ENCODE peak calls at places on chromosomes 11 and 22, in ten cellular contexts. H is CD8-positive, alpha-beta T cell; E is colonic mucosa; K is uterus; X is psoas muscle; P is mammary epithelial cell; D is effector memory CD4-positive, alpha-beta T cell; C is cardiac muscle cell; U is tibial artery; I is thoracic aorta. F is an unnamed sample.

GRCh38 chr11:108752297-108752751 is 87.5 kb downstream of the DDX10 start:
- DNase-seq in H (no peak), E (no peak), K (no peak), X (no peak), P (peak; percentile 7), D (no peak), C (no peak), U (no peak), I (no peak), F (no peak)

GRCh38 chr11:73100578-73100977 is 41.5 kb downstream of the FCHSD2 start:
- DNase-seq in H (no peak), E (no peak), K (no peak), X (no peak), P (no peak), D (no peak), C (no peak), U (no peak), I (no peak), F (no peak)

GRCh38 chr11:115391598-115391997 is 112.6 kb downstream of the CADM1 start:
- DNase-seq in H (no peak), E (no peak), K (no peak), X (no peak), P (no peak), D (no peak), C (peak; percentile 70), U (no peak), I (no peak), F (no peak)

GRCh38 chr11:111463276-111463675 is 48.9 kb downstream of the BTG4 start:
- DNase-seq in H (no peak), E (no peak), K (no peak), X (no peak), P (no peak), D (no peak), C (no peak), U (no peak), I (no peak), F (no peak)

GRCh38 chr11:57071829-57072228 is 83.1 kb downstream of the OR5AK2 start:
- DNase-seq in H (no peak), E (no peak), K (no peak), X (no peak), P (peak; percentile 13), D (no peak), C (no peak), U (no peak), I (no peak), F (peak; percentile 3)

GRCh38 chr11:117239295-117239694 is 6.8 kb downstream of the RNF214 start:
- DNase-seq in H (no peak), E (no peak), K (no peak), X (no peak), P (peak; percentile 78), D (no peak), C (no peak), U (no peak), I (no peak), F (peak; percentile 55)

GRCh38 chr11:114925591-114925990 is 247.3 kb downstream of the NXPE2 start:
- DNase-seq in H (no peak), E (no peak), K (no peak), X (no peak), P (no peak), D (no peak), C (no peak), U (no peak), I (no peak), F (peak; percentile 14)

GRCh38 chr11:29159552-29160465 is 857.0 kb downstream of the KCNA4 start:
- DNase-seq in H (no peak), E (peak; percentile 37), K (no peak), X (no peak), P (peak; percentile 55), D (no peak), C (peak; percentile 76), U (no peak), I (no peak), F (peak; percentile 67)

GRCh38 chr22:42646569-42647525 is 2.3 kb downstream of the CYB5R3 start:
- DNase-seq in H (no peak), E (peak; percentile 73), K (no peak), X (no peak), P (no peak), D (no peak), C (peak; percentile 49), U (no peak), I (no peak), F (peak; percentile 80)

GRCh38 chr11:10019906-10020682 is 273.9 kb downstream of the SBF2 start:
- DNase-seq in H (no peak), E (peak; percentile 64), K (no peak), X (no peak), P (no peak), D (no peak), C (peak; percentile 28), U (peak; percentile 22), I (no peak), F (no peak)

GRCh38 chr22:41578818-41579217 is 10.8 kb downstream of the PMM1 start:
- DNase-seq in H (no peak), E (no peak), K (no peak), X (no peak), P (no peak), D (no peak), C (no peak), U (no peak), I (no peak), F (no peak)
- H3K4me3 ChIP-seq in H (no peak overlapping the region), E (no peak overlapping the region), K (no peak overlapping the region), X (no peak overlapping the region), P (no peak overlapping the region), D (no peak overlapping the region), C (no peak overlapping the region), U (no peak overlapping the region), I (no peak overlapping the region), F (no peak overlapping the region)

GRCh38 chr11:54946429-54946828 is 239.8 kb downstream of the OR4A5 start:
- DNase-seq in H (no peak), E (no peak), K (no peak), X (no peak), P (no peak), D (no peak), C (no peak), U (no peak), I (no peak), F (no peak)

GRCh38 chr11:54944211-54944610 is 237.6 kb downstream of the OR4A5 start:
- DNase-seq in H (no peak), E (no peak), K (no peak), X (no peak), P (no peak), D (no peak), C (no peak), U (no peak), I (no peak), F (no peak)
- H3K9me3 ChIP-seq in H (no peaks in the 10 kb centered on the region), E (no peaks in the 10 kb centered on the region), K (peaks cover 11% of the 10 kb centered on the region), X (peaks cover 43% of the 10 kb centered on the region), P (peaks cover 26% of the 10 kb centered on the region), D (no peaks in the 10 kb centered on the region), C (no peaks in the 10 kb centered on the region), U (peaks cover 44% of the 10 kb centered on the region), I (peaks cover 14% of the 10 kb centered on the region), F (peaks cover 19% of the 10 kb centered on the region)

GRCh38 chr22:37981282-37982011 is 2.9 kb downstream of the SOX10 start:
- DNase-seq in H (no peak), E (peak; percentile 53), K (no peak), X (no peak), P (no peak), D (no peak), C (no peak), U (no peak), I (no peak), F (no peak)
- H3K4me3 ChIP-seq in H (no peak overlapping the region), E (no peak overlapping the region), K (no peak overlapping the region), X (no peak overlapping the region), P (no peak overlapping the region), D (no peak overlapping the region), C (no peak overlapping the region), U (no peak overlapping the region), I (no peak overlapping the region), F (no peak overlapping the region)

DNA sequence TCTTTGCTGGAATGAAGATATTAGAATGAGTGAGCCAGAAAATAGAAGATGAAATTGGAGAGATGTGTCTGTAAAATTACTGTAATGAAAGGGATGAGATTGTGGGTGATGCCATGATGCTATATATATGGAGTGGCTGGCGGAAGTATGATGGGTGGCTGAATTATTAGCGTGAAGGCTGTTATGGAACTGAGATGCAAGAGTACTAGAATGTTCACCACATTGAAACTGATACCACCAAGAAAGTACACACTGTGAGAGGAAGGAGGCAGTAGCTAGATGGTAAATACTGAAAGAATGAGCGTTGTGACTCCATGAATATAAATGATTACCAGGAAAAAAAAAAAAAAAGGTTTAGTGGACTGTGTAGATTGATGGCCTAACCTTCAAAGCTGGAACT is 411.9 kb downstream of the CNTN5 start:
- DNase-seq in H (no peak), E (no peak), K (no peak), X (no peak), P (no peak), D (no peak), C (no peak), U (no peak), I (no peak), F (no peak)
- H3K9me3 ChIP-seq in H (no peaks in the 10 kb centered on the region), E (no peaks in the 10 kb centered on the region), K (no peaks in the 10 kb centered on the region), X (no peaks in the 10 kb centered on the region), P (no peaks in the 10 kb centered on the region), D (no peaks in the 10 kb centered on the region), C (no peaks in the 10 kb centered on the region), U (no peaks in the 10 kb centered on the region), I (no peaks in the 10 kb centered on the region), F (no peaks in the 10 kb centered on the region)

GRCh38 chr22:30308518-30309230 is 18.1 kb downstream of the TBC1D10A start:
- DNase-seq in H (no peak), E (no peak), K (peak; percentile 48), X (no peak), P (peak; percentile 58), D (no peak), C (no peak), U (no peak), I (no peak), F (peak; percentile 40)
- H3K4me3 ChIP-seq in H (peak overlapping the region; percentile 14), E (no peak overlapping the region), K (no peak overlapping the region), X (no peak overlapping the region), P (no peak overlapping the region), D (no peak overlapping the region), C (no peak overlapping the region), U (no peak overlapping the region), I (no peak overlapping the region), F (no peak overlapping the region)

GRCh38 chr22:49604732-49605302 is 222.9 kb downstream of the BRD1 start:
- DNase-seq in H (no peak), E (no peak), K (no peak), X (no peak), P (no peak), D (no peak), C (no peak), U (no peak), I (no peak), F (no peak)
- H3K9me3 ChIP-seq in H (peaks cover 5% of the 10 kb centered on the region), E (no peaks in the 10 kb centered on the region), K (no peaks in the 10 kb centered on the region), X (peaks cover 7% of the 10 kb centered on the region), P (peaks cover 39% of the 10 kb centered on the region), D (no peaks in the 10 kb centered on the region), C (no peaks in the 10 kb centered on the region), U (peaks cover 7% of the 10 kb centered on the region), I (peaks cover 6% of the 10 kb centered on the region), F (peaks cover 8% of the 10 kb centered on the region)

GRCh38 chr11:128692750-128693578 is 908 bp upstream of the FLI1 start:
- DNase-seq in H (no peak), E (no peak), K (no peak), X (peak; percentile 56), P (peak; percentile 52), D (peak; percentile 29), C (no peak), U (no peak), I (no peak), F (peak; percentile 41)
- H3K4me3 ChIP-seq in H (peak overlapping the region; percentile 95), E (peak overlapping the region; percentile 47), K (peak overlapping the region; percentile 32), X (peak overlapping the region; percentile 74), P (peak overlapping the region; percentile 63), D (peak overlapping the region; percentile 94), C (no peak overlapping the region), U (peak overlapping the region; percentile 54), I (peak overlapping the region; percentile 95), F (peak overlapping the region; percentile 71)

GRCh38 chr11:69274531-69275016 is 19.4 kb upstream of the MYEOV start:
- DNase-seq in H (no peak), E (peak; percentile 90), K (no peak), X (no peak), P (peak; percentile 94), D (no peak), C (no peak), U (no peak), I (no peak), F (no peak)
- H3K9me3 ChIP-seq in H (no peaks in the 10 kb centered on the region), E (no peaks in the 10 kb centered on the region), K (no peaks in the 10 kb centered on the region), X (no peaks in the 10 kb centered on the region), P (no peaks in the 10 kb centered on the region), D (no peaks in the 10 kb centered on the region), C (no peaks in the 10 kb centered on the region), U (no peaks in the 10 kb centered on the region), I (no peaks in the 10 kb centered on the region), F (no peaks in the 10 kb centered on the region)

F was measured in MG63.